ENCODE peak calls at places on chromosomes 11 and 22, in ten cellular contexts. W, R, H, E, C, J, N, K, O and T are unnamed samples. For H3K27me3, the result is how much of the 10 kb centered on the place peaks cover.

GRCh38 chr11:61484541-61484940 is 24.0 kb upstream of the LRRC10B start:
- DNase-seq in N (no peak), H (no peak), W (no peak), C (no peak), O (no peak), J (no peak), E (peak), K (no peak), R (no peak), T (no peak)

GRCh38 chr11:24351179-24351578 is 145.7 kb upstream of the LUZP2 start:
- DNase-seq in J (no peak), K (no peak), O (no peak), R (no peak), W (no peak), N (no peak), H (no peak), E (no peak), C (no peak), T (no peak)

GRCh38 chr11:132686827-132687370 is 845.4 kb downstream of the OPCML start:
- DNase-seq in W (no peak), J (no peak), H (no peak), K (no peak), O (no peak), N (no peak), C (no peak), E (no peak), R (no peak), T (no peak)

GRCh38 chr11:47524200-47524874 is 28.6 kb downstream of the CELF1 start:
- DNase-seq in N (no peak), E (no peak), R (peak), C (no peak), K (peak), O (no peak), H (no peak), W (peak), J (no peak), T (no peak)

GRCh38 chr22:25054943-25055511 is 102.5 kb downstream of the KIAA1671 start:
- DNase-seq in R (no peak), H (no peak), W (no peak), J (no peak), O (no peak), C (no peak), K (no peak), E (no peak), N (no peak), T (no peak)

GRCh38 chr11:2588809-2589537 is 110.8 kb downstream of the KCNQ1OT1 start:
- DNase-seq in W (peak), K (no peak), R (no peak), H (no peak), N (no peak), J (peak), C (peak), E (peak), O (no peak), T (no peak)

GRCh38 chr11:125201525-125202121 is 37.1 kb downstream of the PKNOX2 start:
- DNase-seq in J (no peak), W (no peak), N (peak), H (no peak), O (peak), R (no peak), E (no peak), C (no peak), K (no peak), T (no peak)

GRCh38 chr11:112082729-112083128 is 3.8 kb downstream of the TIMM8B start:
- DNase-seq in C (no peak), E (no peak), O (no peak), W (no peak), N (no peak), H (no peak), K (no peak), R (no peak), J (no peak), T (no peak)

GRCh38 chr11:124123587-124123986 is 8.3 kb downstream of the VWA5A start:
- DNase-seq in R (no peak), E (no peak), O (no peak), N (no peak), K (no peak), C (no peak), W (no peak), H (no peak), J (no peak), T (no peak)

GRCh38 chr11:65169164-65169641 is 830 bp upstream of the SPDYC start:
- DNase-seq in C (no peak), R (no peak), J (no peak), H (no peak), K (no peak), E (no peak), N (no peak), O (no peak), W (no peak), T (no peak)

GRCh38 chr22:36546932-36547331 is 18.0 kb upstream of the EIF3D start:
- DNase-seq in K (no peak), J (no peak), E (no peak), H (no peak), C (no peak), N (no peak), W (no peak), O (no peak), R (no peak), T (no peak)

GRCh38 chr11:134261626-134262488 is 8.5 kb downstream of the ACAD8 start:
- DNase-seq in H (no peak), J (no peak), R (no peak), O (no peak), N (no peak), K (peak), W (no peak), E (no peak), C (no peak), T (peak)

GRCh38 chr11:11279956-11280689 is 72.9 kb downstream of the CSNK2A3 start:
- DNase-seq in H (no peak), N (no peak), E (no peak), O (no peak), C (no peak), W (no peak), R (no peak), J (no peak), K (no peak), T (no peak)

GRCh38 chr22:23240639-23241389 is 60.5 kb downstream of the BCR start:
- DNase-seq in W (no peak), E (no peak), C (no peak), J (no peak), O (no peak), R (no peak), H (no peak), K (no peak), N (no peak), T (no peak)

GRCh38 chr11:9831122-9831521 is 167.2 kb downstream of the SWAP70 start:
- DNase-seq in O (no peak), W (no peak), H (no peak), N (no peak), R (no peak), E (no peak), J (no peak), K (no peak), C (no peak), T (no peak)

GRCh38 chr22:19689408-19689807 is 24.9 kb upstream of the SEPTIN5 start:
- DNase-seq in J (no peak), C (no peak), E (no peak), W (no peak), K (no peak), R (no peak), H (no peak), O (no peak), N (no peak), T (no peak)
- H3K27me3 ChIP-seq in J (under half), C (under half), E (under half), W (under half), K (under half), R (under half), H (under half), O (under half), N (under half), T (under half)

GRCh38 chr11:72927380-72927779 is 113.2 kb downstream of the ATG16L2 start:
- DNase-seq in E (no peak), R (no peak), J (no peak), N (no peak), W (no peak), K (no peak), H (no peak), O (no peak), C (no peak), T (no peak)

GRCh38 chr11:72925656-72926055 is 111.4 kb downstream of the ATG16L2 start:
- DNase-seq in E (no peak), C (no peak), H (no peak), N (no peak), W (no peak), O (no peak), R (no peak), K (no peak), J (no peak), T (no peak)

GRCh38 chr11:72926076-72926475 is 111.9 kb downstream of the ATG16L2 start:
- DNase-seq in N (no peak), O (no peak), J (no peak), R (no peak), H (no peak), K (no peak), E (no peak), C (no peak), W (no peak), T (no peak)

GRCh38 chr11:72932132-72932570 is 117.9 kb downstream of the ATG16L2 start:
- DNase-seq in H (no peak), R (no peak), C (no peak), W (no peak), N (no peak), E (no peak), J (no peak), O (no peak), K (no peak), T (no peak)

GRCh38 chr11:72930011-72930410 is 115.8 kb downstream of the ATG16L2 start:
- DNase-seq in C (no peak), E (no peak), W (no peak), H (no peak), K (peak), J (no peak), O (no peak), N (no peak), R (no peak), T (no peak)
- H3K27ac ChIP-seq in C (no peak), E (no peak), W (no peak), H (no peak), K (no peak), J (no peak), O (no peak), N (no peak), R (no peak), T (no peak)

GRCh38 chr11:131640320-131640719 is 269.9 kb downstream of the NTM start:
- DNase-seq in J (no peak), C (no peak), N (no peak), K (no peak), O (no peak), H (no peak), E (no peak), R (no peak), W (no peak), T (no peak)
- H3K27me3 ChIP-seq in J (under half), C (under half), N (under half), K (under half), O (under half), H (under half), E (under half), R (under half), W (under half), T (under half)

GRCh38 chr22:42696331-42696967 is 24.2 kb downstream of the A4GALT start:
- DNase-seq in H (no peak), W (no peak), R (no peak), K (no peak), E (no peak), N (no peak), C (no peak), J (no peak), O (no peak), T (no peak)
- H3K27ac ChIP-seq in H (no peak), W (no peak), R (peak), K (peak), E (no peak), N (no peak), C (no peak), J (peak), O (peak), T (no peak)